ENCODE peak calls at places on chromosomes 12 and 14, in nine cellular contexts. Z, R, O, D, A, Y, H, L and V are unnamed samples.

GRCh38 chr14:76591270-76591669 is 170.0 kb upstream of the VASH1 start:
- DNase-seq in Z (no peak), R (no peak), O (no peak), D (no peak), A (no peak), Y (no peak), H (no peak), L (no peak), V (no peak)

GRCh38 chr12:1350934-1351240 is 243.5 kb downstream of the FBXL14 start:
- DNase-seq in Z (no peak), R (no peak), O (no peak), D (no peak), A (peak; percentile 36), Y (no peak), H (no peak), L (no peak), V (peak; percentile 18)

GRCh38 chr12:59097876-59098275 is 177.6 kb upstream of the LRIG3 start:
- DNase-seq in Z (no peak), R (no peak), O (no peak), D (no peak), A (no peak), Y (no peak), H (no peak), L (no peak), V (no peak)

GRCh38 chr12:49942921-49943662 is 7.4 kb upstream of the AQP2 start:
- DNase-seq in Z (peak; percentile 57), R (no peak), O (no peak), D (no peak), A (no peak), Y (no peak), H (no peak), L (no peak), V (no peak)

GRCh38 chr14:92649934-92650545 is 98.4 kb downstream of the LGMN start:
- DNase-seq in Z (no peak), R (peak; percentile 82), O (no peak), D (no peak), A (no peak), Y (no peak), H (no peak), L (no peak), V (no peak)

GRCh38 chr12:102631274-102631673 is 150.9 kb upstream of the IGF1 start:
- DNase-seq in Z (peak; percentile 13), R (peak; percentile 18), O (no peak), D (no peak), A (peak; percentile 60), Y (no peak), H (no peak), L (no peak), V (peak; percentile 91)

GRCh38 chr12:90808568-90808967 is 146.4 kb downstream of the CCER1 start:
- DNase-seq in Z (no peak), R (no peak), O (no peak), D (no peak), A (no peak), Y (no peak), H (no peak), L (no peak), V (no peak)

GRCh38 chr12:100554608-100555077 is 18.8 kb upstream of the GAS2L3 start:
- DNase-seq in Z (peak; percentile 70), R (peak; percentile 72), O (no peak), D (no peak), A (peak; percentile 82), Y (no peak), H (no peak), L (peak; percentile 9), V (peak; percentile 82)

GRCh38 chr12:14366211-14366762 is 805 bp downstream of the ATF7IP start:
- DNase-seq in Z (no peak), R (no peak), O (no peak), D (no peak), A (peak; percentile 5), Y (no peak), H (no peak), L (no peak), V (no peak)

GRCh38 chr14:61558271-61558670 is 137.0 kb upstream of the HIF1A start:
- DNase-seq in Z (no peak), R (no peak), O (no peak), D (no peak), A (peak; percentile 98), Y (no peak), H (no peak), L (no peak), V (peak; percentile 40)

GRCh38 chr12:116492703-116493324 is 66.4 kb upstream of the MAP1LC3B2 start:
- DNase-seq in Z (peak; percentile 42), R (no peak), O (no peak), D (no peak), A (peak; percentile 51), Y (no peak), H (no peak), L (no peak), V (peak; percentile 87)

GRCh38 chr12:90211017-90211416 is 502.4 kb upstream of the ATP2B1 start:
- DNase-seq in Z (peak; percentile 58), R (no peak), O (no peak), D (no peak), A (no peak), Y (no peak), H (no peak), L (no peak), V (peak; percentile 93)

GRCh38 chr14:91038439-91038838 is 22.0 kb downstream of the RPS6KA5 start:
- DNase-seq in Z (no peak), R (no peak), O (no peak), D (no peak), A (peak; percentile 27), Y (no peak), H (no peak), L (no peak), V (peak; percentile 17)

GRCh38 chr14:62428429-62429203 is 616.6 kb downstream of the KCNH5 start:
- DNase-seq in Z (no peak), R (no peak), O (no peak), D (no peak), A (peak; percentile 3), Y (no peak), H (no peak), L (no peak), V (peak; percentile 75)

GRCh38 chr12:67426067-67426466 is 156.9 kb downstream of the CAND1 start:
- DNase-seq in Z (no peak), R (peak; percentile 57), O (no peak), D (no peak), A (peak; percentile 23), Y (no peak), H (no peak), L (no peak), V (no peak)

GRCh38 chr12:104263580-104264358 is 39.8 kb upstream of the EID3 start:
- DNase-seq in Z (no peak), R (no peak), O (no peak), D (no peak), A (no peak), Y (no peak), H (no peak), L (no peak), V (no peak)

GRCh38 chr12:105492591-105492990 is 162.1 kb downstream of the C12orf75 start:
- DNase-seq in Z (no peak), R (no peak), O (no peak), D (no peak), A (peak; percentile 18), Y (no peak), H (no peak), L (no peak), V (no peak)

GRCh38 chr12:92987362-92987761 is 58.3 kb upstream of the EEA1 start:
- DNase-seq in Z (peak; percentile 83), R (peak; percentile 55), O (no peak), D (no peak), A (peak; percentile 32), Y (no peak), H (no peak), L (peak; percentile 45), V (peak; percentile 73)